ENCODE peak calls at places on chromosomes 7 and 10, in seven cellular contexts. V is HL-60, Z is MCF 10A, I is progenitor cell of endocrine pancreas, B is type B pancreatic cell, K is brain microvascular endothelial cell, R is endothelial cell. G is an unnamed sample.

GRCh38 chr7:151371266-151371665 is 29.7 kb downstream of the NUB1 start:
- DNase-seq in Z (no peak), V (no peak), B (no peak), K (no peak), I (no peak), R (no peak), G (no peak)

GRCh38 chr7:96314402-96315108 is 7.3 kb downstream of the SLC25A13 start:
- DNase-seq in K (no peak), R (no peak), Z (peak), I (no peak), B (no peak), V (no peak), G (no peak)

GRCh38 chr7:131196808-131197207 is 130.9 kb upstream of the MKLN1 start:
- DNase-seq in K (peak), B (no peak), R (peak), I (no peak), V (no peak), Z (no peak), G (no peak)

GRCh38 chr10:43574035-43574892 is at the start of gene ZNF239:
- DNase-seq in Z (peak), K (peak), R (peak), I (peak), B (peak), V (no peak), G (peak)

GRCh38 chr10:9342865-9343450 is 1288.5 kb downstream of the GATA3 start:
- DNase-seq in V (no peak), B (no peak), Z (peak), I (no peak), R (no peak), K (peak), G (peak)

GRCh38 chr10:90363799-90364483 is 493.9 kb downstream of the HTR7 start:
- DNase-seq in Z (no peak), K (no peak), V (no peak), R (no peak), B (no peak), I (no peak), G (no peak)

GRCh38 chr7:44505595-44505994 is 15.1 kb upstream of the NUDCD3 start:
- DNase-seq in I (no peak), K (no peak), V (no peak), B (no peak), Z (no peak), R (no peak), G (peak)

GRCh38 chr7:4550117-4550516 is 132.0 kb upstream of the FOXK1 start:
- DNase-seq in I (no peak), B (no peak), Z (no peak), R (no peak), K (no peak), V (no peak), G (no peak)

GRCh38 chr7:81449105-81449504 is 320.7 kb downstream of the HGF start:
- DNase-seq in K (no peak), Z (no peak), R (no peak), B (no peak), V (no peak), I (no peak), G (no peak)

GRCh38 chr10:32377458-32378370 is 30.8 kb upstream of the EPC1 start:
- DNase-seq in R (no peak), I (no peak), Z (peak), V (peak), K (peak), B (no peak), G (peak)

GRCh38 chr7:6151994-6152735 is 120.3 kb downstream of the CYTH3 start:
- DNase-seq in V (no peak), Z (no peak), R (no peak), B (no peak), I (no peak), K (no peak), G (no peak)

GRCh38 chr7:116951366-116952292 is 1.7 kb upstream of the ST7 start:
- DNase-seq in R (no peak), V (no peak), K (no peak), B (no peak), I (no peak), Z (no peak), G (no peak)

GRCh38 chr7:11847336-11847735 is 15.3 kb upstream of the THSD7A start:
- DNase-seq in I (no peak), K (no peak), Z (no peak), B (no peak), V (no peak), R (no peak), G (no peak)

GRCh38 chr10:122221958-122222357 is 49.1 kb upstream of the BTBD16 start:
- DNase-seq in B (no peak), K (no peak), R (no peak), V (no peak), I (no peak), Z (no peak), G (no peak)

GRCh38 chr10:129962092-129962494 is 2.0 kb downstream of the EBF3 start:
- DNase-seq in V (no peak), I (no peak), B (peak), R (no peak), K (no peak), Z (no peak), G (no peak)

GRCh38 chr10:95277201-95277570 is 13.6 kb downstream of the PDLIM1 start:
- DNase-seq in V (no peak), Z (no peak), R (no peak), K (no peak), B (no peak), I (no peak), G (no peak)

GRCh38 chr7:138204285-138204988 is 128.2 kb downstream of the AKR1D1 start:
- DNase-seq in V (no peak), K (peak), R (no peak), B (no peak), Z (peak), I (no peak), G (no peak)

GRCh38 chr7:148410905-148411304 is 179.7 kb upstream of the C7orf33 start:
- DNase-seq in B (no peak), I (no peak), K (no peak), Z (no peak), R (no peak), V (no peak), G (no peak)

DNA sequence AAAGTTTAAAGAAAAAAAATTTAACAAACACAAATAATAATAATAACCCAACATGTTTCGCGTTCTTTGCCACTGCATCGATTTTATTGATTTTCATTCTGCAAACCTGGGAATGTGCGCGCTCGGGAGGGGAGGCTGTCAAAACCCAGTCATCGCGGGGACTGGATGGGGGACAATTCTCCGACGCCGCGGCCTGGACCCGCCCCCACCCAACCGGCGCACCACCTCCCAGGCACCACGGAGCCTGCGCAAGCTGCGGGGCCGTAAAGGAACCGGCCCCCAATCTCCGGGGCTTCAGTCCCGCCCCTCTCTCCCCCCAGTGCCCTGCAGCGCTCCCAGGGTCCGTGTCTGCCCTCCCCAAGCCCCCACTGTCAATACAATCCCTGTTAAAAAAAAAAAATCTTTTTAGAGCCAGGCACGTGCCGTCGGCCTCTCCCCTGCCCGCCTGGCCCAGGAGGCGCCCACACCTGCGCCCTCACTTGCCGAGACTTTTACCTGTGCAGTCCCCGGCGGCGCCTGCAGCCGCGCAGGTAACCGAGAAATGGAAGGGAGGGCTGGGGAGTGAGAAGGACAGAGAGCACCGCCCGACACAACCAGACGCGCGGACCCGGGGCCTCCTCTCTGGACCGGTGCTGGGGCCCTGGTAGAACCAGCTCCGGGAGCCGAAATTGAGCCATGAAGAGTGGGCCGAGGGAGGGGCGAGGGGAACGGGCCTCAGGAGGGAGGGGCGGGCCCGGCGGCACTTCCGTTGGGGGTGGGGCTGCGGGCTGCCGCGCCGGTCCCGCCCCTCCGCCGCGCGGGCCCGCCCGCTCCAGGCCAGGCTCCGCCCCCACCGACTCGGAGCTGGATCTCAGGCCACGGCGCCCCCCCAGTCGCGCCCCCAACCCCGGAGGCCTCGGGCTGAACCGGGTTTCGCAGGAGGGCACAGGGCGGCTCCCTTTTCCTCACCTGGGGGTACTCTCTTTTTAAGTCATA is 7.6 kb upstream of the ZNF503 start:
- DNase-seq in B (peak), K (no peak), V (no peak), I (peak), Z (peak), R (peak), G (peak)
- TF ChIP-seq CTCF in B (no peak), K (no peak), V (no peak), I (peak), Z (no peak), R (no peak), G (no peak)

DNA sequence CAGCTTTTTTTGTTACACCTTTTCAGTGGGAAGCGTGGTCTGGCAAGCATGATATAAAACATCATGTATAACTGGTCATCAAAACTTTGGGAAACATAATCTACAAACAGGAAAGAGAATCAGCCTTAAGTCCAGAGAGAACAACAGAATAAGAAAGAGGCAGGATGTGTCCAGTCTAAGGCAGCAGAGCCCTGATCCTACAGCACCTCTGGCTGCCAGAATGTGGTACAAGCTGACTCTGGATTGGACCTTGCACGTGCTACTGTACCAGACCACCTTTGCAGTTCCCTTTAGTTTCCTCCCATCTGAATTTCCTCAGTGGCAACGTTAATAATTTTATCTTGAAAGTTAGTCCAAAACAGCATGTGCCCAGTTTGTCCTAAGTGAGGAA is 824.6 kb upstream of the IGFBP3 start:
- DNase-seq in V (no peak), K (no peak), B (no peak), Z (no peak), I (no peak), R (no peak), G (no peak)
- TF ChIP-seq CTCF in V (no peak), K (peak), B (no peak), Z (no peak), I (no peak), R (no peak), G (no peak)

GRCh38 chr7:101870361-101871062 is 53.1 kb downstream of the CUX1 start:
- DNase-seq in I (no peak), V (no peak), R (no peak), B (no peak), K (no peak), Z (peak), G (no peak)
- TF ChIP-seq CTCF in I (peak), V (no peak), R (no peak), B (peak), K (peak), Z (peak), G (no peak)

GRCh38 chr7:108203433-108204002 is 73.4 kb upstream of the LAMB4 start:
- DNase-seq in I (no peak), Z (no peak), R (no peak), V (no peak), K (no peak), B (no peak), G (no peak)
- TF ChIP-seq CTCF in I (no peak), Z (no peak), R (no peak), V (no peak), K (no peak), B (no peak), G (no peak)

GRCh38 chr10:121065330-121065729 is 214.2 kb downstream of the WDR11 start:
- DNase-seq in V (no peak), K (no peak), B (no peak), I (no peak), R (no peak), Z (no peak), G (no peak)

GRCh38 chr10:121073743-121074142 is 222.6 kb downstream of the WDR11 start:
- DNase-seq in I (no peak), V (no peak), R (no peak), K (no peak), Z (no peak), B (no peak), G (no peak)

GRCh38 chr10:121070671-121071070 is 219.5 kb downstream of the WDR11 start:
- DNase-seq in R (no peak), Z (no peak), B (no peak), V (no peak), I (no peak), K (no peak), G (no peak)

GRCh38 chr10:121069061-121069850 is 218.1 kb downstream of the WDR11 start:
- DNase-seq in Z (peak), K (no peak), R (no peak), V (peak), B (no peak), I (no peak), G (no peak)

DNA sequence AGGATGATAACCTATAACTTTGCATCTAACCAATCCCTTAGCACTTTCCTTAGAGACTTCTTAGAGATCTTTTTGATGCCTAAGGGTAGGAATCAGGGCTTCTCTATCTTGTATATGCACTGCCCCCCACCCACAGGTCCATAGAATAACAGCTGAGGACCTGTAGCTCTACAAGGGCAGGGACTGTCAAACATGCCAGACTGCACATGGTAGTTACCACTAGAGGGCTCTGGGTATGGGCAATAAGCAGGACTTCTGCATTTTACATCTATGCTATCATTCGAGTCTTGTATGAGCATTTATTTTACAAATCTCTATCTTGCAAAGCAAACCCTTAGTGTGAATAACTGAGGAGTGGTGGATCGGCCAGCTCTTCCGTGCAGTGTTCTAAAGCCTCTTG is 219.1 kb downstream of the WDR11 start:
- DNase-seq in I (no peak), Z (peak), K (no peak), V (peak), R (peak), B (no peak), G (no peak)
- TF ChIP-seq CTCF in I (peak), Z (peak), K (no peak), V (peak), R (peak), B (peak), G (no peak)

GRCh38 chr10:86521620-86522384 is at the start of gene WAPL:
- DNase-seq in Z (peak), R (peak), I (peak), V (peak), K (peak), B (peak), G (peak)

GRCh38 chr10:86520871-86521619 is 547 bp downstream of the WAPL start:
- DNase-seq in R (peak), Z (peak), V (no peak), K (peak), I (peak), B (no peak), G (peak)

GRCh38 chr10:86524225-86524982 is 2.8 kb upstream of the WAPL start:
- DNase-seq in V (no peak), Z (no peak), R (no peak), I (no peak), B (no peak), K (no peak), G (no peak)

GRCh38 chr10:86522385-86522855 is 828 bp upstream of the WAPL start:
- DNase-seq in Z (no peak), K (no peak), V (no peak), I (no peak), R (no peak), B (no peak), G (no peak)

DNA sequence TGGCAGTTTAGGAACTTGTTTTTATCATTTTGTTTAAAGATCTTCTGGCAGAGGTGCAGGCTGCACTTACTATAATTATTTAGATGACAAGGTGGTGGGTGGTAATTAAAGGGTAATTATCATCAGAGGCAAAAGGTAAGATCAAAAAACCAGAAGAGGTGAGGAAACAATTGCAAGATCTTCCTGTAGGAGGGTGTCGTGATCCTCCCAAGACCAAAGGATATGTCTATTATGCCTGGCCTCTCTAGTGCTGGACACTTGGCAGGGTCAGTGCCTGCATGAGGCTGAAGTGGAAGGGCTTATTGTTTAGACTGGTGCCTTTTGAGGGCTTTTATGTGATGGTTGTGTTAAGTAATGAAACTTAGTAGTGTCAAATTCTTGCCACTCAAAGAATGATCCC is 1.8 kb upstream of the WAPL start:
- DNase-seq in I (no peak), V (no peak), Z (peak), K (no peak), R (no peak), B (no peak), G (no peak)
- TF ChIP-seq CTCF in I (peak), V (no peak), Z (peak), K (peak), R (no peak), B (peak), G (no peak)

GRCh38 chr10:13376771-13377170 is 28.7 kb upstream of the SEPHS1 start:
- DNase-seq in R (no peak), V (no peak), Z (no peak), K (no peak), B (no peak), I (no peak), G (no peak)
- TF ChIP-seq CTCF in R (no peak), V (no peak), Z (no peak), K (no peak), B (no peak), I (no peak), G (no peak)

G was measured in activated CD8-positive, alpha-beta T cell treated with anti-CD3 and anti-CD28 coated beads for 36 hours.